ENCODE peak calls at places on chromosome 1, in five cellular contexts. O is HepG2, T is SK-N-SH, S is K562, C is GM12878. W is an unnamed sample.
A peak's percentile ranks its signal among the peaks of the same experiment; 100 is the strongest.

GRCh38 chr1:218499021-218499691 is 154.0 kb downstream of the TGFB2 start:
- DNase-seq in O (no peak), T (no peak), C (no peak), S (no peak), W (peak; percentile 79)

GRCh38 chr1:10054465-10054864 is 21.7 kb downstream of the UBE4B start:
- DNase-seq in T (no peak), S (no peak), O (no peak), C (no peak), W (no peak)

GRCh38 chr1:3768811-3769390 is 3.6 kb upstream of the SMIM1 start:
- DNase-seq in T (no peak), S (no peak), O (no peak), C (no peak), W (no peak)

GRCh38 chr1:66399888-66400529 is 133.9 kb upstream of the SGIP1 start:
- DNase-seq in O (no peak), C (peak; percentile 78), S (no peak), T (no peak), W (peak; percentile 47)

GRCh38 chr1:67753776-67754525 is 69.0 kb downstream of the GADD45A start:
- DNase-seq in O (no peak), S (no peak), C (no peak), T (no peak), W (no peak)

GRCh38 chr1:160951443-160952128 is 3.0 kb downstream of the ITLN2 start:
- DNase-seq in S (peak; percentile 62), O (peak; percentile 35), C (peak; percentile 40), T (peak; percentile 46), W (peak; percentile 41)

GRCh38 chr1:148308832-148309458 is 156.9 kb upstream of the NBPF11 start:
- DNase-seq in S (no peak), O (no peak), C (no peak), T (no peak), W (no peak)

GRCh38 chr1:20494609-20495311 is 8.8 kb upstream of the CAMK2N1 start:
- DNase-seq in O (no peak), S (no peak), C (no peak), T (no peak), W (peak; percentile 95)

GRCh38 chr1:32336963-32337675 is 1.1 kb upstream of the MARCKSL1 start:
- DNase-seq in T (no peak), C (peak; percentile 76), O (no peak), S (peak; percentile 44), W (peak; percentile 47)

GRCh38 chr1:100499412-100499811 is 38.5 kb upstream of the GPR88 start:
- DNase-seq in S (no peak), O (no peak), C (no peak), T (no peak), W (peak; percentile 16)

GRCh38 chr1:8552135-8552534 is 234.2 kb downstream of the SLC45A1 start:
- DNase-seq in C (no peak), O (peak; percentile 68), S (no peak), T (no peak), W (no peak)

GRCh38 chr1:2967881-2968280 is 53.4 kb upstream of the ACTRT2 start:
- DNase-seq in C (no peak), O (no peak), T (no peak), S (no peak), W (no peak)

GRCh38 chr1:59978026-59978425 is 51.5 kb upstream of the CYP2J2 start:
- DNase-seq in C (no peak), S (no peak), T (no peak), O (peak; percentile 29), W (no peak)

GRCh38 chr1:205500240-205501218 is 3.9 kb upstream of the CDK18 start:
- DNase-seq in S (no peak), T (peak; percentile 75), C (no peak), O (peak; percentile 48), W (no peak)

GRCh38 chr1:208190784-208191183 is 53.4 kb downstream of the PLXNA2 start:
- DNase-seq in C (no peak), O (no peak), S (no peak), T (no peak), W (no peak)

GRCh38 chr1:95660736-95661135 is 426.7 kb downstream of the RWDD3 start:
- DNase-seq in O (no peak), C (no peak), S (no peak), T (no peak), W (no peak)

GRCh38 chr1:206706298-206706791 is 21.6 kb downstream of the MAPKAPK2 start:
- DNase-seq in S (no peak), O (no peak), C (no peak), T (no peak), W (peak; percentile 92)

GRCh38 chr1:119782541-119783338 is 14.0 kb upstream of the HMGCS2 start:
- DNase-seq in T (no peak), S (no peak), C (no peak), O (no peak), W (no peak)
- TF ChIP-seq MXI1 in T (no peak), S (no peak), C (no peak), O (no peak), W (no peak)

GRCh38 chr1:24970399-24970753 is 40.3 kb upstream of the RUNX3 start:
- DNase-seq in T (no peak), C (no peak), S (peak; percentile 48), O (peak; percentile 28), W (peak; percentile 75)
- TF ChIP-seq MXI1 in T (no peak), C (no peak), S (no peak), O (no peak), W (no peak)

GRCh38 chr1:62917314-62917713 is 133.4 kb downstream of the ATG4C start:
- DNase-seq in S (no peak), T (no peak), C (no peak), O (no peak), W (no peak)

GRCh38 chr1:62906428-62906886 is 122.5 kb downstream of the ATG4C start:
- DNase-seq in O (no peak), C (no peak), S (peak; percentile 34), T (peak; percentile 10), W (peak; percentile 11)

GRCh38 chr1:62908168-62908567 is 124.2 kb downstream of the ATG4C start:
- DNase-seq in C (no peak), T (no peak), S (no peak), O (no peak), W (no peak)

GRCh38 chr1:62917805-62918204 is 133.9 kb downstream of the ATG4C start:
- DNase-seq in O (no peak), C (no peak), T (no peak), S (no peak), W (no peak)

DNA sequence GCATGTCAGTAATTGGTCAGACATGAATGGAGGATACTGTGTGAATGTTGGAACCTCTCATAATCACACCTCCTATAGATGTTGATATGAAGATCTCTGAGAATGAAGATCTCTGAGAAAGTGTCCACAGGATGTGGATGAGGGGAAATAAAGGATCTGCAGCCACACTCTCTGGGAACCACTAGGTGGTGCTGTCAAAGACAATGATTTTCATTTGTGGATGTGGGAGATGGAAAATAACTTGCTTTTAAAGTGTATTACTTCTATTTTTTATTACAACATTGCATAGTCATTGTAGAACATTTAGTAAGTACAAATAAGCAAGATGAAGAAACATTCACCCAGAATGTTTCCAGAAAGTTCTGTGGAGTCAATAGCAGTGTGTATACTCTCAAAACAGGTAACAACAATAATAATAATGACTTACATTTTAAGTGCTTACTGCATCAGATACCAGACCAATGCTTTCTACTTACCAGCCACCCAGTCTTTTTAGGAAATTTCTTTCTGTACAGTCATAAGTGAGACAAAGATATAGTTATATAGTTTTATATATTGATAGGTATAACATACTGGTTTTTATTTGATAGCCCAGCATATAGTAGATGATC is 128.2 kb downstream of the ATG4C start:
- DNase-seq in O (peak; percentile 9), S (peak; percentile 21), T (peak; percentile 18), C (no peak), W (peak; percentile 26)
- TF ChIP-seq MXI1 in O (no peak), S (no peak), T (no peak), C (no peak), W (no peak)

GRCh38 chr1:241343956-241344355 is 13.0 kb downstream of the RGS7 start:
- DNase-seq in C (no peak), T (no peak), O (no peak), S (no peak), W (no peak)
- TF ChIP-seq MXI1 in C (no peak), T (no peak), O (no peak), S (no peak), W (no peak)

GRCh38 chr1:111209622-111210021 is 9.2 kb upstream of the DENND2D start:
- DNase-seq in C (no peak), T (no peak), S (no peak), O (no peak), W (no peak)
- TF ChIP-seq MXI1 in C (no peak), T (no peak), S (no peak), O (no peak), W (no peak)

DNA sequence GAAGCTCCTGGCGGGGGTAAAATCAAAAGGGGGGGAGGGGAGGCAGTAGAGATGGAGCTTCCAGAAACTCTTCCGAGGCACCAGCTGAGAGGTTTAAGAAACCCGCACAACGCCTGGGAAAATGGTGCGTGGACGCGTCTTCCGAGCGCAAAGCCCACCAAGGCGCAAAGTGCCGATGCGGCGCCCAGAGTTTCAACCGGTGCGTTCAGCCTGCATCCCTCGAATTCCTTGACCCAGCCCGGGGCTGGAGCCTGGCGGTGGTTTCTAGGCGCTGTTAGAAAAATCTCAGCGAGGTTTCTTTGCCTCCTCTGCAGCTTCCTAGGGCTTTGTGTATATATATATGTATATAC is 456 bp upstream of the PLPPR5 start:
- DNase-seq in T (no peak), S (no peak), O (no peak), C (no peak), W (no peak)
- TF ChIP-seq MXI1 in T (peak; percentile 11), S (no peak), O (no peak), C (no peak), W (no peak)

W was measured in IMR-90.